ENCODE peak calls at places on chromosomes 7 and 10, in nine cellular contexts. One of them, this sample, is unnamed. For H3K79me2, the result is how much of the 10 kb centered on the place peaks cover.

GRCh38 chr7:46393142-46393541 is 472.1 kb upstream of the IGFBP3 start:
- DNase-seq in SK-N-SH: no peak
- DNase-seq in hepatocyte: no peak
- DNase-seq in GM23248: peak
- DNase-seq in OCI-LY7: no peak
- DNase-seq in PC-3: no peak
- DNase-seq in GM23338: no peak
- DNase-seq in HCT116: no peak
- DNase-seq in MM.1S: no peak
- DNase-seq in this sample: no peak

GRCh38 chr7:47938574-47939165 is 9.6 kb downstream of the PKD1L1 start:
- DNase-seq in MM.1S: no peak
- DNase-seq in OCI-LY7: peak
- DNase-seq in hepatocyte: no peak
- DNase-seq in SK-N-SH: no peak
- DNase-seq in GM23338: no peak
- DNase-seq in PC-3: peak
- DNase-seq in HCT116: no peak
- DNase-seq in GM23248: no peak
- DNase-seq in this sample: no peak

GRCh38 chr7:104096683-104097082 is 107.2 kb upstream of the RELN start:
- DNase-seq in GM23248: peak
- DNase-seq in PC-3: peak
- DNase-seq in OCI-LY7: no peak
- DNase-seq in SK-N-SH: no peak
- DNase-seq in HCT116: peak
- DNase-seq in GM23338: peak
- DNase-seq in MM.1S: peak
- DNase-seq in hepatocyte: peak
- DNase-seq in this sample: peak

GRCh38 chr10:96700477-96701099 is 19.7 kb downstream of the PIK3AP1 start:
- DNase-seq in SK-N-SH: no peak
- DNase-seq in HCT116: no peak
- DNase-seq in GM23338: no peak
- DNase-seq in hepatocyte: no peak
- DNase-seq in GM23248: no peak
- DNase-seq in OCI-LY7: peak
- DNase-seq in PC-3: no peak
- DNase-seq in MM.1S: no peak
- DNase-seq in this sample: no peak

GRCh38 chr7:845731-846130 is 13.5 kb downstream of the SUN1 start:
- DNase-seq in HCT116: no peak
- DNase-seq in GM23338: no peak
- DNase-seq in PC-3: no peak
- DNase-seq in hepatocyte: no peak
- DNase-seq in SK-N-SH: no peak
- DNase-seq in GM23248: no peak
- DNase-seq in OCI-LY7: no peak
- DNase-seq in MM.1S: no peak
- DNase-seq in this sample: no peak

GRCh38 chr10:43137701-43137970 is 609 bp upstream of the CSGALNACT2 start:
- DNase-seq in PC-3: peak
- DNase-seq in SK-N-SH: peak
- DNase-seq in HCT116: no peak
- DNase-seq in OCI-LY7: peak
- DNase-seq in GM23338: peak
- DNase-seq in MM.1S: peak
- DNase-seq in GM23248: peak
- DNase-seq in hepatocyte: peak
- DNase-seq in this sample: peak

GRCh38 chr10:96259884-96260511 is 11.4 kb downstream of the BLNK start:
- DNase-seq in GM23338: no peak
- DNase-seq in OCI-LY7: peak
- DNase-seq in HCT116: no peak
- DNase-seq in GM23248: no peak
- DNase-seq in MM.1S: no peak
- DNase-seq in SK-N-SH: no peak
- DNase-seq in PC-3: no peak
- DNase-seq in hepatocyte: no peak
- DNase-seq in this sample: no peak

GRCh38 chr10:89001024-89001423 is 10.4 kb downstream of the FAS start:
- DNase-seq in GM23338: no peak
- DNase-seq in HCT116: no peak
- DNase-seq in SK-N-SH: no peak
- DNase-seq in OCI-LY7: peak
- DNase-seq in PC-3: no peak
- DNase-seq in GM23248: peak
- DNase-seq in MM.1S: no peak
- DNase-seq in hepatocyte: no peak
- DNase-seq in this sample: no peak

GRCh38 chr10:124225468-124226270 is 132.3 kb upstream of the CHST15 start:
- DNase-seq in MM.1S: peak
- DNase-seq in GM23248: no peak
- DNase-seq in hepatocyte: no peak
- DNase-seq in GM23338: no peak
- DNase-seq in OCI-LY7: peak
- DNase-seq in SK-N-SH: no peak
- DNase-seq in PC-3: no peak
- DNase-seq in HCT116: no peak
- DNase-seq in this sample: no peak

GRCh38 chr7:156470399-156471320 is 169.9 kb upstream of the RNF32 start:
- DNase-seq in OCI-LY7: no peak
- DNase-seq in SK-N-SH: no peak
- DNase-seq in MM.1S: no peak
- DNase-seq in GM23338: peak
- DNase-seq in PC-3: no peak
- DNase-seq in HCT116: no peak
- DNase-seq in hepatocyte: no peak
- DNase-seq in GM23248: no peak
- DNase-seq in this sample: no peak

GRCh38 chr10:19119191-19119590 is 70.6 kb downstream of the MALRD1 start:
- DNase-seq in HCT116: no peak
- DNase-seq in PC-3: no peak
- DNase-seq in MM.1S: no peak
- DNase-seq in GM23338: peak
- DNase-seq in GM23248: no peak
- DNase-seq in hepatocyte: no peak
- DNase-seq in OCI-LY7: no peak
- DNase-seq in SK-N-SH: no peak
- DNase-seq in this sample: peak

GRCh38 chr10:83541096-83541495 is 598.2 kb upstream of the GHITM start:
- DNase-seq in PC-3: no peak
- DNase-seq in hepatocyte: no peak
- DNase-seq in MM.1S: no peak
- DNase-seq in GM23248: no peak
- DNase-seq in SK-N-SH: no peak
- DNase-seq in GM23338: no peak
- DNase-seq in HCT116: no peak
- DNase-seq in OCI-LY7: no peak
- DNase-seq in this sample: no peak

GRCh38 chr7:73613954-73614735 is 10.2 kb downstream of the MLXIPL start:
- DNase-seq in GM23338: no peak
- DNase-seq in GM23248: no peak
- DNase-seq in hepatocyte: no peak
- DNase-seq in PC-3: peak
- DNase-seq in OCI-LY7: no peak
- DNase-seq in SK-N-SH: no peak
- DNase-seq in MM.1S: no peak
- DNase-seq in HCT116: no peak
- DNase-seq in this sample: no peak

GRCh38 chr7:73983437-73984164 is 44.4 kb upstream of the ELN start:
- DNase-seq in GM23248: no peak
- DNase-seq in SK-N-SH: peak
- DNase-seq in GM23338: no peak
- DNase-seq in hepatocyte: no peak
- DNase-seq in HCT116: no peak
- DNase-seq in MM.1S: no peak
- DNase-seq in OCI-LY7: no peak
- DNase-seq in PC-3: no peak
- DNase-seq in this sample: no peak

DNA sequence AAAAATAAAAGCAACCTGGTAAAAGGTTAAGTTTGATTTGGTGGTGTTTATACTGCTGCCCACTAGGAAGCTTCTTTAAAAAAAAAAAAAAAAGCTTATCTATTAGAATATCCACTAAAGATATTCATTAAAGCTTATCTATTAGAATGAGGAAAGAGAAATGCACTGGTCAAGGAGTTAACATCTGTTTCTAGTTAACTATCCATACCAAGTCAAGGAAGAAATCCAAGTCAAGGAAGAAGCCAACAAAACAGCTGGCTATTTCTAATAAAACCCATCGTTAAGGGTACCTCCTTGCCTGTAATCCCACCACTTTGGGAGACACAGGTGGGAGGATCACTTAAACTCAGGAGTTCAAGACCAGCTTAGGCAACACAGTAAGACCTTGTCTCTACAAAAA is 82.6 kb downstream of the JMJD1C start:
- DNase-seq in hepatocyte: no peak
- DNase-seq in GM23338: no peak
- DNase-seq in MM.1S: no peak
- DNase-seq in SK-N-SH: no peak
- DNase-seq in GM23248: peak
- DNase-seq in PC-3: no peak
- DNase-seq in OCI-LY7: no peak
- DNase-seq in HCT116: no peak
- DNase-seq in this sample: no peak
- H3K79me2 ChIP-seq in hepatocyte: half or more
- H3K79me2 ChIP-seq in GM23338: half or more
- H3K79me2 ChIP-seq in MM.1S: half or more
- H3K79me2 ChIP-seq in SK-N-SH: half or more
- H3K79me2 ChIP-seq in GM23248: half or more
- H3K79me2 ChIP-seq in PC-3: half or more
- H3K79me2 ChIP-seq in OCI-LY7: under half
- H3K79me2 ChIP-seq in HCT116: half or more
- H3K79me2 ChIP-seq in this sample: half or more

GRCh38 chr10:94630017-94630688 is 53.4 kb upstream of the CYP2C18 start:
- DNase-seq in GM23248: peak
- DNase-seq in OCI-LY7: peak
- DNase-seq in hepatocyte: peak
- DNase-seq in GM23338: peak
- DNase-seq in PC-3: peak
- DNase-seq in MM.1S: peak
- DNase-seq in HCT116: peak
- DNase-seq in SK-N-SH: peak
- DNase-seq in this sample: peak
- TF ChIP-seq EZH2phosphoT487 in GM23248: no peak
- TF ChIP-seq EZH2phosphoT487 in OCI-LY7: no peak
- TF ChIP-seq EZH2phosphoT487 in hepatocyte: no peak
- TF ChIP-seq EZH2phosphoT487 in GM23338: no peak
- TF ChIP-seq EZH2phosphoT487 in PC-3: no peak
- TF ChIP-seq EZH2phosphoT487 in MM.1S: no peak
- TF ChIP-seq EZH2phosphoT487 in HCT116: no peak
- TF ChIP-seq EZH2phosphoT487 in SK-N-SH: no peak
- TF ChIP-seq EZH2phosphoT487 in this sample: no peak

GRCh38 chr7:6193734-6194133 is 78.7 kb downstream of the CYTH3 start:
- DNase-seq in OCI-LY7: no peak
- DNase-seq in PC-3: no peak
- DNase-seq in GM23338: no peak
- DNase-seq in HCT116: no peak
- DNase-seq in MM.1S: no peak
- DNase-seq in SK-N-SH: no peak
- DNase-seq in GM23248: no peak
- DNase-seq in hepatocyte: no peak
- DNase-seq in this sample: no peak
- H3K79me2 ChIP-seq in OCI-LY7: under half
- H3K79me2 ChIP-seq in PC-3: under half
- H3K79me2 ChIP-seq in GM23338: under half
- H3K79me2 ChIP-seq in HCT116: under half
- H3K79me2 ChIP-seq in MM.1S: under half
- H3K79me2 ChIP-seq in SK-N-SH: half or more
- H3K79me2 ChIP-seq in GM23248: half or more
- H3K79me2 ChIP-seq in hepatocyte: under half
- H3K79me2 ChIP-seq in this sample: under half

DNA sequence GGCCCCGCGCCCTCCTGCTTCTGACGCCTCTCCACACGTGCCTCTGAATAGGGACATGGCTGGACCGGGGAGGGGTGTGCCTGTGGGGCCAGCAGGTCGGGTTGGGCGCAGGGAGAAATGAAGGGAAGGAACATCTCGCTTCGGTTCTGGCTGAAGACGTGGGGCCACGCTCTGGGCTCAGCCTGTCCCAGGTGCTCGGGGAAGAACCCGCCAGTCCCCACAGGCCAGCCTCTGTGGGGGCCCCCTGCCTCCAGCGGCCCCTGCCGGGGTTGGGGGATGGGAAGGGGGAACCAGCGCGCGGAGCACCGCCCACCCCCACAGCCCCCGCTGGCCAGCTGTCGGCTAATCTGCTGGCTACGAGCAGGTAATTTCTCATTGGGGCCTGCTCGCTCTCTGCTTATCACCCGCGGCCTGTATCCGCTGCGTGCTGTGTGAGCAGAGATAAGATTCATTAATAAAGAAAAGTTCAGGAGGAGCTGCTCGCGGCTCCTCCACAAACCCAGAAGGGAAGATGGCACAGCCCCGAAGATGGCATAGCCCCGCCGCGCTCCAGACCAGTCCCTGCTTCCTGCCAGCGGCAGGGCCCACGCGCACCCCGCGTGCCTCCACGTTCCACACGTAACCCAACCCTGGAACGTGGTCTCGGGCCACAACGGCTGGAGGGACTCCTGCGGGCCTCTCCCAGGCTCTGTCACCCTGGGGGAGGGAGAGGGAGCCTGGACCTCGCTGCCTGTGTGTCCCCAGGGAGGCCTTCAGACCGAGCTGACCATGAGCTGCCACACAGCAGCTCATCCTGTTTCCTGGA is 186.3 kb downstream of the ELFN1 start:
- DNase-seq in hepatocyte: no peak
- DNase-seq in HCT116: no peak
- DNase-seq in SK-N-SH: peak
- DNase-seq in GM23338: no peak
- DNase-seq in OCI-LY7: no peak
- DNase-seq in MM.1S: no peak
- DNase-seq in GM23248: no peak
- DNase-seq in PC-3: no peak
- DNase-seq in this sample: peak
- TF ChIP-seq EZH2phosphoT487 in hepatocyte: no peak
- TF ChIP-seq EZH2phosphoT487 in HCT116: no peak
- TF ChIP-seq EZH2phosphoT487 in SK-N-SH: no peak
- TF ChIP-seq EZH2phosphoT487 in GM23338: no peak
- TF ChIP-seq EZH2phosphoT487 in OCI-LY7: no peak
- TF ChIP-seq EZH2phosphoT487 in MM.1S: no peak
- TF ChIP-seq EZH2phosphoT487 in GM23248: no peak
- TF ChIP-seq EZH2phosphoT487 in PC-3: no peak
- TF ChIP-seq EZH2phosphoT487 in this sample: no peak